ENCODE peak calls at places on chromosomes 4 and X, in nine cellular contexts. Q is kidney glomerular epithelial cell; K is neural progenitor cell; W is CD8-positive, alpha-beta T cell; G is NCI-H1092; S is stimulated activated CD8-positive, alpha-beta memory T cell treated with anti-CD3 and anti-CD28 coated beads, Interleukin-4, amount 100 ng/mL, for 48 hours; H is M059J; Z is left kidney; X is HFF-Myc. C is an unnamed sample.
A peak's percentile ranks its signal among the peaks of the same experiment; 100 is the strongest.

GRCh38 chrX:17613979-17614572 is 123.2 kb upstream of the SCML1 start:
- DNase-seq in Q (no peak), S (no peak), G (no peak), H (peak; percentile 89), W (no peak), Z (peak; percentile 60), X (no peak), K (no peak), C (no peak)

GRCh38 chr4:85763207-85763606 is 288.3 kb downstream of the ARHGAP24 start:
- DNase-seq in Q (no peak), H (peak; percentile 54), W (no peak), S (no peak), X (no peak), K (no peak), Z (peak; percentile 80), G (no peak), C (no peak)

GRCh38 chr4:41722171-41722570 is 26.4 kb downstream of the PHOX2B start:
- DNase-seq in W (no peak), X (no peak), Q (no peak), H (peak; percentile 29), K (no peak), S (no peak), G (no peak), Z (no peak), C (no peak)

GRCh38 chr4:3339566-3339965 is 46.7 kb downstream of the RGS12 start:
- DNase-seq in Q (no peak), K (no peak), S (no peak), Z (no peak), X (no peak), H (no peak), G (no peak), W (no peak), C (no peak)

GRCh38 chrX:41824551-41824950 is 98.8 kb downstream of the CASK start:
- DNase-seq in Z (no peak), H (peak; percentile 85), Q (no peak), S (no peak), X (peak; percentile 49), K (no peak), W (no peak), G (no peak), C (no peak)

GRCh38 chrX:108397627-108398392 is 40.4 kb downstream of the COL4A6 start:
- DNase-seq in G (no peak), W (no peak), K (no peak), Z (no peak), Q (no peak), X (no peak), H (peak; percentile 59), S (no peak), C (no peak)

GRCh38 chr4:95506264-95506663 is 42.5 kb downstream of the UNC5C start:
- DNase-seq in K (no peak), Z (no peak), S (no peak), G (no peak), H (peak; percentile 86), X (no peak), Q (peak; percentile 88), W (no peak), C (no peak)

GRCh38 chr4:17941731-17942130 is 79.8 kb downstream of the LCORL start:
- DNase-seq in S (no peak), H (no peak), W (no peak), G (no peak), K (no peak), X (no peak), Q (no peak), Z (no peak), C (no peak)

GRCh38 chrX:24241822-24242648 is 71.8 kb downstream of the SUPT20HL2 start:
- DNase-seq in K (peak; percentile 49), W (no peak), Q (peak; percentile 4), S (no peak), H (peak; percentile 55), G (no peak), X (no peak), Z (peak; percentile 60), C (no peak)

GRCh38 chr4:113539408-113539807 is 222.1 kb downstream of the CAMK2D start:
- DNase-seq in X (no peak), H (peak; percentile 46), S (peak; percentile 36), Q (peak; percentile 89), G (no peak), W (no peak), Z (peak; percentile 8), K (no peak), C (no peak)

GRCh38 chr4:141898336-141898735 is 262.0 kb downstream of the IL15 start:
- DNase-seq in Q (no peak), G (no peak), K (no peak), S (no peak), H (no peak), Z (no peak), X (no peak), W (no peak), C (no peak)

GRCh38 chrX:46953137-46953527 is 40.9 kb downstream of the JADE3 start:
- DNase-seq in K (no peak), Q (no peak), H (no peak), X (no peak), Z (no peak), G (no peak), S (no peak), W (no peak), C (no peak)

GRCh38 chrX:350534-351321 is 32.1 kb upstream of the GTPBP6 start:
- DNase-seq in W (no peak), H (no peak), S (no peak), G (no peak), Z (peak; percentile 73), K (no peak), X (no peak), Q (no peak), C (no peak)

GRCh38 chrX:115588180-115588579 is 27.2 kb downstream of the PLS3 start:
- DNase-seq in Q (no peak), Z (no peak), K (no peak), H (no peak), S (no peak), G (no peak), X (no peak), W (no peak), C (no peak)

GRCh38 chr4:87896020-87896621 is 63.4 kb downstream of the MEPE start:
- DNase-seq in X (no peak), H (peak; percentile 92), G (no peak), K (no peak), Q (peak; percentile 87), Z (peak; percentile 52), S (peak; percentile 42), W (no peak), C (no peak)

GRCh38 chr4:22483551-22483981 is 32.3 kb downstream of the ADGRA3 start:
- DNase-seq in G (no peak), X (no peak), S (no peak), K (no peak), W (no peak), H (peak; percentile 86), Z (no peak), Q (peak; percentile 42), C (no peak)

GRCh38 chrX:23864719-23865349 is 42.9 kb downstream of the APOO start:
- DNase-seq in H (no peak), Q (no peak), X (no peak), K (no peak), G (no peak), S (no peak), Z (no peak), W (no peak), C (no peak)

GRCh38 chr4:106287353-106287969 is 28.5 kb downstream of the TBCK start:
- DNase-seq in G (no peak), K (no peak), Q (peak; percentile 94), X (peak; percentile 75), S (no peak), Z (peak; percentile 78), H (peak; percentile 84), W (no peak), C (no peak)

GRCh38 chrX:16785247-16786138 is 773 bp upstream of the TXLNG start:
- DNase-seq in H (peak; percentile 18), K (peak; percentile 39), Q (no peak), Z (peak; percentile 38), W (no peak), G (no peak), X (no peak), S (peak; percentile 31), C (no peak)

GRCh38 chrX:37684426-37684825 is 1.2 kb upstream of the XK start:
- DNase-seq in S (no peak), W (no peak), X (no peak), K (no peak), H (no peak), Q (no peak), G (no peak), Z (peak; percentile 3), C (no peak)

GRCh38 chrX:131827935-131828334 is 195.2 kb upstream of the STK26 start:
- DNase-seq in H (peak; percentile 73), W (no peak), S (peak; percentile 46), G (no peak), Z (no peak), X (no peak), Q (no peak), K (peak; percentile 79), C (no peak)

GRCh38 chr4:24024597-24024996 is 134.8 kb upstream of the PPARGC1A start:
- DNase-seq in X (no peak), S (no peak), H (no peak), Q (no peak), K (no peak), G (no peak), Z (no peak), W (no peak), C (no peak)

GRCh38 chrX:93673869-93674271 is at the start of gene FAM133A:
- DNase-seq in G (no peak), W (no peak), H (peak; percentile 5), Z (no peak), Q (peak; percentile 10), K (no peak), X (no peak), S (no peak), C (no peak)